ENCODE peak calls at places on chromosomes 5 and 9, in seven cellular contexts. J is GM10248, Y is mammary epithelial cell, Q is K562, L is GM12865, C is AG10803, F is pancreas. D is an unnamed sample.

GRCh38 chr9:99303177-99303576 is 81.1 kb downstream of the SEC61B start:
- DNase-seq in J (no peak), Y (no peak), Q (no peak), L (no peak), C (no peak), F (no peak), D (no peak)

GRCh38 chr5:4419276-4419675 is 720.9 kb upstream of the ADAMTS16 start:
- DNase-seq in J (no peak), Y (no peak), Q (no peak), L (no peak), C (no peak), F (no peak), D (no peak)

GRCh38 chr9:33025572-33026347 is 687 bp downstream of the DNAJA1 start:
- DNase-seq in J (peak), Y (peak), Q (peak), L (peak), C (peak), F (peak), D (peak)

GRCh38 chr5:111976705-111977104 is 219.7 kb upstream of the NREP start:
- DNase-seq in J (no peak), Y (no peak), Q (no peak), L (no peak), C (peak), F (no peak), D (no peak)

GRCh38 chr5:52915176-52915875 is 73.8 kb upstream of the ITGA2 start:
- DNase-seq in J (peak), Y (peak), Q (peak), L (peak), C (peak), F (no peak), D (no peak)

GRCh38 chr5:59661939-59662615 is 231.4 kb downstream of the PDE4D start:
- DNase-seq in J (no peak), Y (no peak), Q (no peak), L (peak), C (no peak), F (no peak), D (no peak)

GRCh38 chr5:127572930-127573329 is 55.5 kb downstream of the PRRC1 start:
- DNase-seq in J (no peak), Y (no peak), Q (no peak), L (peak), C (peak), F (no peak), D (no peak)

GRCh38 chr9:128877852-128878251 is 3.9 kb downstream of the KYAT1 start:
- DNase-seq in J (no peak), Y (no peak), Q (no peak), L (no peak), C (no peak), F (no peak), D (no peak)

GRCh38 chr5:25975881-25976280 is 1062.5 kb downstream of the CDH9 start:
- DNase-seq in J (no peak), Y (no peak), Q (no peak), L (no peak), C (no peak), F (no peak), D (no peak)

GRCh38 chr5:158050401-158050800 is 191.5 kb upstream of the CLINT1 start:
- DNase-seq in J (no peak), Y (no peak), Q (no peak), L (no peak), C (peak), F (no peak), D (no peak)

GRCh38 chr5:158054388-158055092 is 195.6 kb upstream of the CLINT1 start:
- DNase-seq in J (no peak), Y (no peak), Q (no peak), L (no peak), C (no peak), F (no peak), D (no peak)

GRCh38 chr5:158054073-158054387 is 195.1 kb upstream of the CLINT1 start:
- DNase-seq in J (no peak), Y (no peak), Q (no peak), L (no peak), C (no peak), F (no peak), D (no peak)

GRCh38 chr5:158049459-158049858 is 190.5 kb upstream of the CLINT1 start:
- DNase-seq in J (no peak), Y (no peak), Q (no peak), L (no peak), C (no peak), F (no peak), D (no peak)

GRCh38 chr5:158051036-158051435 is 192.1 kb upstream of the CLINT1 start:
- DNase-seq in J (no peak), Y (peak), Q (no peak), L (no peak), C (no peak), F (no peak), D (no peak)
- TF ChIP-seq CTCF in J (no peak), Y (no peak), Q (no peak), L (no peak), C (no peak), F (no peak), D (no peak)

GRCh38 chr9:89592963-89593775 is 11.6 kb upstream of the GADD45G start:
- DNase-seq in J (no peak), Y (peak), Q (no peak), L (no peak), C (no peak), F (no peak), D (no peak)
- TF ChIP-seq CTCF in J (no peak), Y (no peak), Q (no peak), L (no peak), C (no peak), F (no peak), D (no peak)

GRCh38 chr5:131810510-131811249 is 13.9 kb upstream of the FNIP1 start:
- DNase-seq in J (peak), Y (no peak), Q (peak), L (peak), C (no peak), F (no peak), D (no peak)
- TF ChIP-seq CTCF in J (peak), Y (peak), Q (peak), L (peak), C (no peak), F (no peak), D (peak)

DNA sequence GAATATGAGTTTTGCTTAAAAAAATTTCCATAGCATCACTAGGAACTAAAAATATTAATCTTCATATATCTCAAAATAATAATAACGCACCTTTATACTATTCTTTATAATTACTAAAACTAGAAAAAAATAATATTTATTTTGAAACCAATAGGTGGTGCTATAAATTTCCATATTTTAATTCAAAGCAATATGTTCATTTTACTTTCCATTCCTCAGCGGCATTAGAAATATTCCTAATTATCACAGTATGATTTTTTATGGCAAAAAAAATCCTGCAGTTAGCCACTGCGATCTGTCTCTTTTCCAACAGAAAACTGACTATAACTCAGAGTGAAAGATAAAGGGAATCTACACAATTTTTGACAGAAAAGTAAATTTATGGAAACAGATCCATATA is 167.4 kb upstream of the MPDZ start:
- DNase-seq in J (no peak), Y (no peak), Q (no peak), L (no peak), C (no peak), F (no peak), D (no peak)
- TF ChIP-seq CTCF in J (no peak), Y (peak), Q (no peak), L (no peak), C (peak), F (no peak), D (peak)

D was measured in left ventricle myocardium inferior.